ENCODE peak calls at places on chromosomes 3 and 15, in nine cellular contexts. J, T, L, W, U, B, S, K and P are unnamed samples. For H3K4me1, the result is how much of the 10 kb centered on the place peaks cover.

GRCh38 chr3:13588221-13588701 is 39.3 kb downstream of the FBLN2 start:
- DNase-seq in B (no peak), U (peak), T (no peak), K (no peak), S (no peak), L (no peak), J (no peak), W (no peak), P (no peak)

GRCh38 chr3:116440196-116440595 is 5.1 kb downstream of the LSAMP start:
- DNase-seq in K (no peak), J (no peak), L (no peak), U (no peak), B (no peak), W (peak), S (no peak), T (no peak), P (no peak)

GRCh38 chr3:102533784-102534183 is 99.0 kb downstream of the ZPLD1 start:
- DNase-seq in W (no peak), K (no peak), B (no peak), S (no peak), J (no peak), L (no peak), U (no peak), T (no peak), P (no peak)

GRCh38 chr15:32864841-32865240 is 147.0 kb downstream of the GREM1 start:
- DNase-seq in J (no peak), B (no peak), T (no peak), U (no peak), L (no peak), W (no peak), S (no peak), K (no peak), P (no peak)

GRCh38 chr3:48783304-48783703 is 64.4 kb downstream of the PRKAR2A start:
- DNase-seq in S (no peak), K (no peak), L (no peak), J (no peak), T (no peak), W (no peak), B (no peak), U (no peak), P (no peak)

GRCh38 chr15:65044724-65045481 is at the start of gene SLC51B:
- DNase-seq in W (peak), B (no peak), S (no peak), J (no peak), K (no peak), U (peak), T (no peak), L (peak), P (no peak)

GRCh38 chr15:50055333-50056278 is 63.4 kb downstream of the ATP8B4 start:
- DNase-seq in J (no peak), T (no peak), U (no peak), L (no peak), S (no peak), B (no peak), K (no peak), W (peak), P (no peak)

GRCh38 chr3:136546718-136547117 is 205.5 kb downstream of the STAG1 start:
- DNase-seq in W (peak), T (no peak), B (no peak), J (no peak), L (no peak), U (no peak), K (no peak), S (peak), P (no peak)

GRCh38 chr15:73630796-73631471 is 2.3 kb downstream of the NPTN start:
- DNase-seq in B (no peak), S (no peak), U (no peak), L (no peak), T (no peak), J (no peak), W (peak), K (no peak), P (no peak)

GRCh38 chr15:73685561-73685960 is 1.4 kb downstream of the CD276 start:
- DNase-seq in T (no peak), W (peak), J (no peak), S (no peak), L (no peak), U (no peak), B (no peak), K (no peak), P (no peak)

GRCh38 chr3:11514191-11514770 is 129.4 kb downstream of the VGLL4 start:
- DNase-seq in W (peak), S (no peak), K (peak), T (no peak), J (no peak), B (no peak), L (no peak), U (peak), P (peak)

GRCh38 chr3:175255698-175256097 is 396.6 kb downstream of the NAALADL2 start:
- DNase-seq in S (no peak), U (no peak), K (no peak), L (no peak), T (no peak), W (peak), J (no peak), B (no peak), P (no peak)

GRCh38 chr3:184155644-184156521 is 706 bp downstream of the DVL3 start:
- DNase-seq in J (peak), U (peak), B (no peak), W (peak), K (peak), S (peak), T (no peak), L (peak), P (no peak)

GRCh38 chr3:81195483-81195882 is 566.0 kb downstream of the GBE1 start:
- DNase-seq in J (no peak), B (no peak), U (no peak), K (no peak), W (no peak), T (no peak), S (no peak), L (no peak), P (no peak)

GRCh38 chr3:58333206-58334012 is 717 bp downstream of the PXK start:
- DNase-seq in J (peak), B (no peak), S (peak), K (no peak), U (peak), W (no peak), T (peak), L (peak), P (peak)

DNA sequence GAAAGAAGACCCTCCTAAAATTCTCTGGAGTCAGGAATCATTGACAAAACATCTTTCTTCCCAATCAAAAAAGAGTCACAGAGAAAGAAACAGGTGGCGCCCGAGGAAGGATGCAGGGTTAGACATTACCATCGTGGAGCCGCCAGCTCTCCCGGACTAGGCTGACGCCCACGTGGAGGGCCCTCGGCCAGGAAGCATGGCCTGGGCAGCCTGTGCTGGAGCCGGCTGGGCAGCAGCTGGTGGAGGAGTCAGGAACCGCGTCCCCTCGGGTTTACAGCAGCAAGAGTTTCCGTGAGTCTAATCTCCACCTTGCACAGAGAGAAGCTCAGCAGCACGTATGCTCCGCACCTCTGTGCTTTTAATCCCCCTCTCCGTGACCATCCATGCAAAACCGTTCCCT is 533.7 kb upstream of the ATP11B start:
- DNase-seq in W (no peak), B (no peak), U (no peak), J (no peak), K (no peak), L (peak), T (peak), S (no peak), P (no peak)
- H3K4me1 ChIP-seq in W (under half), B (under half), U (under half), J (under half), K (under half), L (under half), T (under half), S (under half), P (under half)

DNA sequence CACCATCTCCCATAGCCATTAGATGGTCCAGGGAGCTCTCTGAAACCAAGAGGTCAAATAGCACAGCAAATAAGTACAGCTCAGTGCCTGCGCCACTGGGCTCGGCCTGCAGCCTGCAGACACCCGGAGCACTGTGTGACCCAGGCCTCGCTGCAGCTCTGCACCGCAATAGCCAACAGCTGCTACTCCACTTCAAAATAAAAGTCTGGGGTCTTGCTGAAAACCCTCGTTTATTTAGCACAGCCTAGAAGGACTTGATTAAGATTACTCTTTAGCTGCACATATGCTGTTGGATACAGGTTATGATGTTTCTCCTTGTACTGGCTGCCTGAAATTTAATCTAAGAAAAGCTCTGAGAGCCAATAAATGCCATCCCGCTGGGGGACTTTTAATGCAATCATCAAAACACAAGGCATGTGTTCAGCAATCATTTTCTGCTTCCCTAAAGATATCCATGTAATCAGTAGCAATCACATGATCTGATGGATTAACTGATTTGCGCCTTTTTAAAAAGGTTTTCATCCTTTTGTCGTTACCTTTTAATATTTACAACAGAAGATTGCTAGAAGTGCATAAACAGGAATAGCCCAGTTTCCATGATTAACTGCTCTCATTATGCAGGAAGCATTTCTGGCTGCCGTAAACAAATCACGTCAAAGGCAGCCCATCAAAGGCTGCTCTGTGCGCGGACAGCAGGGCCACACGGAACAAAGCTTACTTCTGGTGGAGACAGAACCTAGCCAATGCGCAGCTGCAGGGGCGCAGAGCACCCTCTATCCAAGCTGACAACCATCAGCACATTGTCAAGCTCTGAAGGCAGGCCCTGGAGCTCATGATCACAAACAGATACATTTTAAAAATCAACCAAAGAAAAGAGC is 58.8 kb downstream of the CLASP2 start:
- DNase-seq in J (peak), U (peak), L (peak), B (peak), S (peak), K (peak), T (peak), W (peak), P (peak)
- H3K4me1 ChIP-seq in J (under half), U (half or more), L (under half), B (under half), S (under half), K (under half), T (under half), W (under half), P (under half)

GRCh38 chr3:53161345-53161819 is 373 bp downstream of the PRKCD start:
- DNase-seq in B (no peak), S (peak), K (peak), U (peak), J (no peak), W (peak), T (no peak), L (peak), P (no peak)
- H3K4me1 ChIP-seq in B (half or more), S (half or more), K (under half), U (under half), J (under half), W (under half), T (under half), L (half or more), P (under half)

DNA sequence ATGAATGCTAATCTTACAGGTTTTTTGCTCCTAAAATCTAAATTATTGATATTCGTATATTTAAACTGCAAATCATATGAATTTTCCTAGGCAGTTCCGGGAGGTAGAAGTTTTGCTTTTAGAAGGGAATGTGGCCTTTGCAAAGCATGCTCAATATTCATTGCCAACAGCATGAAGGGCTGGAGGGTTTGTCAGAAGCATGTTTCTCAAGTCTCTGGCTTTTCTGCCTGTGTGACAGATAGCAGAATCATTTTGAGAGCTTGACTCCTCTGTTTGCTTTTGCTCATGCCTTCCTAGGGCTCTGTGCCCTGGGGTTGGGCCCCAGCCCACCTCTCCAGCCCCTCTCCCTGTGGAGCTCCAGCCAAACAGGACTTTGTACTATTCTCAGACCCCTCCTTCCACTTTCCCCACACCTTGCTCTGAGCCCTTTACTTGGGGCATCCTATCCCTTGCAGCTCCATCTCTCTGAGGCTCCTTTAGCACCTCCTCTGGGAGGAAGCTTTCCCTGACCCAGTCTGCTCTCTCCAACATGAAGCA is 91.3 kb downstream of the ARNT2 start:
- DNase-seq in S (no peak), U (no peak), J (no peak), B (no peak), K (no peak), W (no peak), L (no peak), T (no peak), P (no peak)
- H3K4me1 ChIP-seq in S (under half), U (under half), J (under half), B (under half), K (under half), W (under half), L (under half), T (under half), P (under half)